ENCODE peak calls at places on chromosomes 4 and X, in five cellular contexts. F is AG04449, I is thyroid gland, A is fibroblast of mammary gland, M is GM20000. L is an unnamed sample.

GRCh38 chr4:61924131-61924530 is 724.0 kb downstream of the ADGRL3 start:
- DNase-seq in F (no peak), I (no peak), A (no peak), M (no peak), L (no peak)

GRCh38 chr4:154010377-154010776 is 221.5 kb upstream of the SFRP2 start:
- DNase-seq in F (no peak), I (no peak), A (peak), M (no peak), L (no peak)

GRCh38 chr4:18401435-18401834 is 379.9 kb upstream of the LCORL start:
- DNase-seq in F (no peak), I (no peak), A (no peak), M (no peak), L (no peak)

GRCh38 chrX:57282568-57282967 is 3.9 kb upstream of the FAAH2 start:
- DNase-seq in F (no peak), I (no peak), A (no peak), M (no peak), L (peak)

GRCh38 chr4:10647811-10648210 is 36.8 kb downstream of the CLNK start:
- DNase-seq in F (no peak), I (no peak), A (peak), M (no peak), L (no peak)

GRCh38 chr4:797066-797465 is 28.9 kb downstream of the CPLX1 start:
- DNase-seq in F (no peak), I (no peak), A (no peak), M (no peak), L (no peak)

GRCh38 chrX:140971385-140971784 is 31.0 kb upstream of the SPANXB1 start:
- DNase-seq in F (no peak), I (no peak), A (peak), M (no peak), L (no peak)

GRCh38 chr4:162506253-162506652 is 342.5 kb upstream of the FSTL5 start:
- DNase-seq in F (peak), I (no peak), A (peak), M (no peak), L (peak)

GRCh38 chr4:156293657-156294297 is 340.1 kb upstream of the CTSO start:
- DNase-seq in F (peak), I (no peak), A (peak), M (no peak), L (peak)

GRCh38 chrX:70635669-70636068 is 191.0 kb downstream of the DLG3 start:
- DNase-seq in F (no peak), I (no peak), A (no peak), M (no peak), L (no peak)

GRCh38 chr4:83153312-83153915 is 38.9 kb upstream of the PLAC8 start:
- DNase-seq in F (no peak), I (no peak), A (no peak), M (no peak), L (no peak)

GRCh38 chr4:32207456-32207855 is 1487.3 kb downstream of the PCDH7 start:
- DNase-seq in F (no peak), I (no peak), A (peak), M (no peak), L (no peak)

GRCh38 chrX:39689374-39690104 is 408.2 kb downstream of the BCOR start:
- DNase-seq in F (no peak), I (no peak), A (no peak), M (no peak), L (no peak)

GRCh38 chrX:122626871-122627270 is 557.2 kb upstream of the GRIA3 start:
- DNase-seq in F (no peak), I (no peak), A (peak), M (no peak), L (peak)

GRCh38 chr4:3074846-3075651 is 568 bp downstream of the HTT start:
- DNase-seq in F (no peak), I (peak), A (peak), M (peak), L (peak)

GRCh38 chr4:4509521-4509920 is 32.3 kb downstream of the STX18 start:
- DNase-seq in F (no peak), I (no peak), A (no peak), M (no peak), L (no peak)

GRCh38 chrX:24025741-24026402 is 1.1 kb downstream of the KLHL15 start:
- DNase-seq in F (no peak), I (peak), A (peak), M (no peak), L (peak)

GRCh38 chrX:24023972-24024664 is 2.9 kb downstream of the KLHL15 start:
- DNase-seq in F (no peak), I (no peak), A (peak), M (no peak), L (peak)

GRCh38 chrX:24023538-24023937 is 3.4 kb downstream of the KLHL15 start:
- DNase-seq in F (no peak), I (no peak), A (no peak), M (no peak), L (no peak)

GRCh38 chrX:24026403-24026801 is 584 bp downstream of the KLHL15 start:
- DNase-seq in F (no peak), I (peak), A (peak), M (no peak), L (no peak)

DNA sequence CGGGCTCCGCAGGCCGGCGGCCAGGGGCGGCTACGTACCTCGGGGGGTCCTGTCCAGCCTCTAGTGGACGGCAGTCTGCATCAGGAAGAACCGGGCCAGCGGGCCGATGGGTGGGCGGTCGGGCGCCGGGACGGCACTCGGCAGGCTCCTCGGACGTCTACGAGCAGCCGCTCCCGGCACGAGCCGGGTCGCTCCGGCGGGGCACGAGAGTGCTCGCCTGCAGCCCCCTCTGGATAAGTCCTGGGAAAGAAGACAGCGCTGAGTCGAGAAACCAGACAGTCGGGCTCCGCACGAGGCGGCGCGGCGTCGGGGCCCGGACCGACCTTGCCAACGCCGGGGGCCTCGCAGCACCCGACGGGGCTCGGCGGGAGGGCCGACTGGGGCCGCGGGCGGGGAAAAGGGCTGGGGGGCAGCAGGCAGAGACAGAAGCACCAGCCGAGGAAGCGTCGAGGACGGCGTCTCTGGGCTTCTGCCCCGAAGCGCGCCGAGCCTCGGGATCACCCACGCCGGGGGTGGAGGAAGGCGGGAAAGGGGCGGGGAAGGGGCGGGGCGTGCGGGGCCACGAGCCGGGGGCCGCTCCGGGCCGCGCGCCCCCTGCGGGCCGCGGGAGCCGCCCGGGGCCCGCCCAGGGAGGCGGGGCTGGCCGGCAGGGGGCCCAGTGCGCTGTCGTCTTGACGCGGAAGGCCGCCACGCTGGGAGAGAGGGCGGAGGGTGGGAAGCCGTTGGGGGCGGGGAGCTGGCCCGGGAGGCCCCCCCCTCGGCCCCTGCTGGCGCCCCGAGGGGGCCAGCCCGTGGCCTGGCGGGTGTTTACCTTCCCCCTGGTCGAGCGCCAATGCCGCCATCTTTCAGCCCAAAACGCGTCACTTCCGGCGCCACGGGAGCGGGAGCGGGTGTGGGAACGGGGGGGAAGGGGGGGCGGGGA is 1.9 kb downstream of the KLHL15 start:
- DNase-seq in F (peak), I (peak), A (peak), M (peak), L (peak)
- TF ChIP-seq CTCF in F (peak), I (no peak), A (no peak), M (peak), L (no peak)

DNA sequence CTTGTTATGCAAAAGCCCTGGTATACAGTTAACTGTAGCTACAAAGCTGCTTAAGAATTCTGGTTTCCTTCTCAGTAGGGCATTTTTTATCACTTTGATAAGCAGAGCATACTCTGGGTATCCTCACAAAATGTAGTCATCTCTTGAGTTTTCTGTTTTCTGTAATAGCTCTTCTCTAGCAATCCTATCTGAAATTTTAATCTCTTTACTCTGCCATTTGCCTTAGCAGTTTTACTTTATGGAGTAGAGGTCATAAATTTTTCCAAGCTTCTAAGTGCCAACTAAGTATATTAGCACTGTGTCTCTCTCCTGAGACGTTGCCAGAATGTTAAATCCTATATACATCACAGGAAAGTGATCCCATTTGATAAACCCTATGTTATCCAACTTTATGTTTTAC is 28.0 kb upstream of the BANK1 start:
- DNase-seq in F (no peak), I (no peak), A (no peak), M (no peak), L (no peak)
- TF ChIP-seq CTCF in F (no peak), I (no peak), A (no peak), M (no peak), L (no peak)

DNA sequence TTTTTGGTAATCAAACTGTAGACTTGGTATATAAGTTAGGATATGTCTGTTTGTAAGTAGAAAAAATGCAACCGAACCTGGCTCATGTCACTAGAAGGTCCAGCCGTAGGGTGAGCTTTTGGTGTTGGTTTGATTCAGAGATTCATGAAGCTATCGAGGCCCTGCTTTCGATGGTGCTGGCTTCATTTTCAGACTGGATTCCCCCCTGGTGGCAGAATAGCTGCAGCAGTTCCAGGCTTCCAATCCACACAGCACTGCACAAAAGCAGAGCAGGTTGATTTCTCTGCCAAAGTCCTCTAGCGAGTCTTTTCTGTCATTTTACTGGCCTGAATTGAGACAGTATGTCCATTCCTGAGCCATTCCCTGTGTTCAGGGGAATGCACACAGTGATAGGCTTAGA is 33.1 kb downstream of the PDK3 start:
- DNase-seq in F (no peak), I (peak), A (peak), M (no peak), L (peak)
- TF ChIP-seq CTCF in F (peak), I (no peak), A (peak), M (no peak), L (no peak)

GRCh38 chr4:86991998-86992397 is 57.2 kb downstream of the AFF1 start:
- DNase-seq in F (no peak), I (no peak), A (no peak), M (no peak), L (no peak)

GRCh38 chr4:86993909-86994672 is 59.3 kb downstream of the AFF1 start:
- DNase-seq in F (no peak), I (peak), A (no peak), M (no peak), L (no peak)

GRCh38 chr4:86990510-86990909 is 55.7 kb downstream of the AFF1 start:
- DNase-seq in F (no peak), I (no peak), A (no peak), M (no peak), L (no peak)
- TF ChIP-seq CTCF in F (no peak), I (no peak), A (no peak), M (no peak), L (no peak)

DNA sequence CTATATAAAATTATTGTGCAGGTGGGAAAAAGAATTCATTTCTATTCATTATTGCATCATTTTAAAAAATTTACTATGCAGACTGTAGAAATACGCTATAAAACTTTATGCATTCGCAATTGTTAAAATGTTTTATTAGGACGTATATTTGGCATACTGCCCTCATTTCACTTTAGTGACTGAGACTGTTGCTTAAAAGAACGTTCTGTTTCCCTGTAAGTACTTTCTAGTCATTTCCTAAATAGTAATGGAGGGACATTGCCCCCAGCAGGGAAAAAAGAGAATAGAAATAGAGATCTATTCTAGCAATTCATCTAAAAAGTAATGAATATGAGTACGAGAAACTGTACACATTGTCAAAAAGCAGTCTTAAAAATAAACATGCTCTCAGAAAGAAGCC is 1295.8 kb upstream of the TENM3 start:
- DNase-seq in F (no peak), I (no peak), A (peak), M (no peak), L (peak)
- TF ChIP-seq CTCF in F (no peak), I (no peak), A (peak), M (no peak), L (peak)

DNA sequence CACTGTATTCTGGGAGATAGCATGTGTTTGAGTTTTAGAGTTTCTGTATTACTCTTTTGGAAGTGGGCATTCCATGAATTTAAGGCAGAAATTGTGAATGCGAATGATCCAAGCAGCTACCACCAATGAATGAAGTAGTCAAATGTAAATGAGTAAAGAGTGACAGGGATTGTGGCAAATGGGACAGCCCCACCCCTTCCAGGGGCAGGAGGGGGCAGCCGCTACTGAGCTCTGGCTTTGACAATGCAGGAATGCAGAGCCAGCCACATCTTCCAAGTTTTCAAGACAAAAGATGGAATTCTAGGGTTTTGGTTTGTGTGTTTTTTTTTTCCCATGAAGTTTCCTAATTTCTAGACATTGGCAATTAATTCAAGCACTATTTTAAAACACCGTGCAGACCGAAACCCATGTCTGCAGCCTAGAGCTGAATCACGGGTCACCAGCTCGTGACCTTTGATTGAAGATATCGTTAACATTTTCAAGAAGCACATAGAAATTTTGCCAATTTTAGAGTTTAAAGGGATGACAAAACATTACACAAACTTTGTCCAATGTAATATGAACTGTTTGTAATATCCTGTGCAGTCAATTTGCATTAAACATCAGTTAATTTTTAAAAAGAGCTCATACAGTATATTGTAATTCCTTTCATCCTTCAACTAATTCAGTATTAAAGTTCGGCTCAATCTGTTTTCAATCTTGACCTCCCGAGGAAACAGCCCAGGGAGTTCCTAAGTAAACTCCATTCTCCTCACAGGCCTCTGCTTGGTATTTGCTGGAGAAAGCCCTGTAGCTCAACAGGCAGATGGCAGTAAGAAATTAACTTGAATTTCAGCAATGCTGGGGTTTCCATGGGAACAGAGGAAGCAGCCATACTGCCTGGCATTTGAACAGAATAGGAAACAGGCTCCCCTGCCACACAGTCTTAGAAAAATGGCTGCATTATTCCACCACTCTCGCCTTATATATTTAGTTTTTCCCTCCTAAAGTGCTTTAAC is 83.4 kb downstream of the UCHL1 start:
- DNase-seq in F (no peak), I (peak), A (peak), M (no peak), L (no peak)
- TF ChIP-seq CTCF in F (no peak), I (peak), A (no peak), M (no peak), L (no peak)

GRCh38 chr4:42302348-42302747 is 94.9 kb upstream of the SHISA3 start:
- DNase-seq in F (no peak), I (peak), A (peak), M (no peak), L (peak)
- TF ChIP-seq CTCF in F (no peak), I (no peak), A (peak), M (peak), L (no peak)

GRCh38 chr4:119149110-119149509 is 13.5 kb downstream of the MYOZ2 start:
- DNase-seq in F (no peak), I (no peak), A (peak), M (no peak), L (no peak)
- TF ChIP-seq CTCF in F (no peak), I (no peak), A (no peak), M (no peak), L (no peak)

L was measured in MCF 10A.